ENCODE peak calls at places on chromosomes 2 and 18, in four cellular contexts. D is HS-5, H is ACHN, V is NCI-H2081. O is an unnamed sample.

GRCh38 chr2:185208261-185208660 is 530.3 kb upstream of the FSIP2 start:
- DNase-seq in D (peak; percentile 35), H (peak; percentile 65), V (peak; percentile 47), O (no peak)

GRCh38 chr2:45898819-45899218 is 247.3 kb downstream of the PRKCE start:
- DNase-seq in D (no peak), H (no peak), V (no peak), O (no peak)

GRCh38 chr2:119744335-119744939 is 15.3 kb upstream of the PTPN4 start:
- DNase-seq in D (no peak), H (peak; percentile 55), V (peak; percentile 10), O (peak; percentile 78)

GRCh38 chr2:182593394-182593707 is 122.7 kb upstream of the DNAJC10 start:
- DNase-seq in D (peak; percentile 87), H (peak; percentile 16), V (no peak), O (no peak)

GRCh38 chr18:78305789-78306188 is 673.8 kb upstream of the SALL3 start:
- DNase-seq in D (no peak), H (no peak), V (no peak), O (no peak)

GRCh38 chr2:127228102-127228501 is 8.0 kb upstream of the CYP27C1 start:
- DNase-seq in D (no peak), H (no peak), V (no peak), O (no peak)

GRCh38 chr2:64888591-64889309 is 100.4 kb upstream of the SLC1A4 start:
- DNase-seq in D (peak; percentile 37), H (peak; percentile 78), V (no peak), O (peak; percentile 66)

GRCh38 chr2:189022002-189022401 is 47.8 kb downstream of the COL3A1 start:
- DNase-seq in D (peak; percentile 95), H (no peak), V (no peak), O (no peak)

GRCh38 chr2:88247531-88247930 is 77.4 kb downstream of the THNSL2 start:
- DNase-seq in D (no peak), H (no peak), V (no peak), O (no peak)

GRCh38 chr2:224948859-224949258 is 93.4 kb downstream of the DOCK10 start:
- DNase-seq in D (peak; percentile 76), H (no peak), V (no peak), O (no peak)